ENCODE peak calls at places on chromosome 14, in eight cellular contexts. X, E, Q, M, A, K, S and Z are unnamed samples.

GRCh38 chr14:57066887-57067513 is 201.7 kb downstream of the EXOC5 start:
- DNase-seq in X (no peak), E (peak), Q (peak), M (peak), A (no peak), K (peak), S (peak), Z (peak)

GRCh38 chr14:69002069-69002468 is 23.0 kb upstream of the ACTN1 start:
- DNase-seq in X (no peak), E (peak), Q (no peak), M (peak), A (no peak), K (peak), S (no peak), Z (peak)

GRCh38 chr14:103545915-103546650 is 16.4 kb downstream of the BAG5 start:
- DNase-seq in X (no peak), E (no peak), Q (no peak), M (no peak), A (no peak), K (no peak), S (no peak), Z (no peak)

GRCh38 chr14:94748667-94749347 is 21.1 kb downstream of the GSC start:
- DNase-seq in X (no peak), E (peak), Q (peak), M (peak), A (peak), K (peak), S (no peak), Z (no peak)

GRCh38 chr14:92122351-92122677 is 545 bp downstream of the CPSF2 start:
- DNase-seq in X (no peak), E (peak), Q (peak), M (no peak), A (peak), K (peak), S (no peak), Z (no peak)

GRCh38 chr14:68282479-68283377 is 463.1 kb downstream of the RAD51B start:
- DNase-seq in X (no peak), E (no peak), Q (no peak), M (no peak), A (no peak), K (no peak), S (no peak), Z (no peak)

GRCh38 chr14:91879196-91879595 is 11.9 kb upstream of the TC2N start:
- DNase-seq in X (no peak), E (no peak), Q (no peak), M (no peak), A (no peak), K (no peak), S (no peak), Z (peak)

GRCh38 chr14:51328089-51328941 is 88.3 kb downstream of the TMX1 start:
- DNase-seq in X (no peak), E (peak), Q (peak), M (no peak), A (no peak), K (peak), S (no peak), Z (peak)

GRCh38 chr14:40119765-40120164 is 687.5 kb upstream of the FBXO33 start:
- DNase-seq in X (no peak), E (no peak), Q (no peak), M (no peak), A (no peak), K (no peak), S (no peak), Z (no peak)

GRCh38 chr14:54177861-54178591 is 218.8 kb upstream of the CDKN3 start:
- DNase-seq in X (no peak), E (no peak), Q (peak), M (no peak), A (no peak), K (no peak), S (no peak), Z (no peak)

GRCh38 chr14:84490081-84490480 is 1039.9 kb upstream of the FLRT2 start:
- DNase-seq in X (no peak), E (no peak), Q (no peak), M (no peak), A (no peak), K (no peak), S (no peak), Z (no peak)

GRCh38 chr14:77660754-77661153 is 44.3 kb upstream of the SPTLC2 start:
- DNase-seq in X (no peak), E (no peak), Q (peak), M (no peak), A (peak), K (no peak), S (no peak), Z (no peak)

GRCh38 chr14:35215110-35215872 is 76.9 kb upstream of the PSMA6 start:
- DNase-seq in X (no peak), E (peak), Q (no peak), M (no peak), A (no peak), K (peak), S (no peak), Z (peak)

GRCh38 chr14:69405762-69406161 is 7.3 kb downstream of the SLC39A9 start:
- DNase-seq in X (no peak), E (no peak), Q (no peak), M (no peak), A (no peak), K (no peak), S (no peak), Z (no peak)